ENCODE peak calls at places on chromosomes 4 and X, in nine cellular contexts. One of them, this sample, is unnamed.

GRCh38 chrX:15769300-15769954 is 20.9 kb upstream of the ZRSR2 start:
- DNase-seq in stimulated activated naive CD4-positive, alpha-beta T cell: no peak
- DNase-seq in NCI-H1105 treated with DMSO at 0.1 percent for 48 hours: no peak
- DNase-seq in T-cell: no peak
- DNase-seq in fibroblast of the aortic adventitia: no peak
- DNase-seq in activated CD4-positive, alpha-beta T cell treated with anti-CD3 and anti-CD28 coated beads, Interleukin-2, amount 10 ng/mL, durations not matched to agents 7 days and 5 days: no peak
- DNase-seq in CD8-positive, alpha-beta T cell: no peak
- DNase-seq in left colon: no peak
- DNase-seq in stimulated activated CD8-positive, alpha-beta memory T cell treated with anti-CD3 and anti-CD28 coated beads, Interleukin-2, amount 100 ng/mL, for 1 hour: no peak
- DNase-seq in this sample: no peak

GRCh38 chr4:138851626-138852443 is 163.7 kb upstream of the NOCT start:
- DNase-seq in NCI-H1105 treated with DMSO at 0.1 percent for 48 hours: peak
- DNase-seq in stimulated activated CD8-positive, alpha-beta memory T cell treated with anti-CD3 and anti-CD28 coated beads, Interleukin-2, amount 100 ng/mL, for 1 hour: no peak
- DNase-seq in fibroblast of the aortic adventitia: no peak
- DNase-seq in left colon: no peak
- DNase-seq in CD8-positive, alpha-beta T cell: no peak
- DNase-seq in stimulated activated naive CD4-positive, alpha-beta T cell: no peak
- DNase-seq in T-cell: no peak
- DNase-seq in activated CD4-positive, alpha-beta T cell treated with anti-CD3 and anti-CD28 coated beads, Interleukin-2, amount 10 ng/mL, durations not matched to agents 7 days and 5 days: no peak
- DNase-seq in this sample: no peak

GRCh38 chrX:18961686-18962085 is 22.2 kb downstream of the PHKA2 start:
- DNase-seq in T-cell: no peak
- DNase-seq in CD8-positive, alpha-beta T cell: no peak
- DNase-seq in left colon: no peak
- DNase-seq in activated CD4-positive, alpha-beta T cell treated with anti-CD3 and anti-CD28 coated beads, Interleukin-2, amount 10 ng/mL, durations not matched to agents 7 days and 5 days: no peak
- DNase-seq in fibroblast of the aortic adventitia: peak
- DNase-seq in stimulated activated naive CD4-positive, alpha-beta T cell: no peak
- DNase-seq in stimulated activated CD8-positive, alpha-beta memory T cell treated with anti-CD3 and anti-CD28 coated beads, Interleukin-2, amount 100 ng/mL, for 1 hour: no peak
- DNase-seq in NCI-H1105 treated with DMSO at 0.1 percent for 48 hours: no peak
- DNase-seq in this sample: no peak

GRCh38 chr4:1381944-1382541 is 24.2 kb downstream of the NKX1-1 start:
- DNase-seq in activated CD4-positive, alpha-beta T cell treated with anti-CD3 and anti-CD28 coated beads, Interleukin-2, amount 10 ng/mL, durations not matched to agents 7 days and 5 days: no peak
- DNase-seq in left colon: no peak
- DNase-seq in NCI-H1105 treated with DMSO at 0.1 percent for 48 hours: no peak
- DNase-seq in T-cell: no peak
- DNase-seq in fibroblast of the aortic adventitia: no peak
- DNase-seq in CD8-positive, alpha-beta T cell: no peak
- DNase-seq in stimulated activated CD8-positive, alpha-beta memory T cell treated with anti-CD3 and anti-CD28 coated beads, Interleukin-2, amount 100 ng/mL, for 1 hour: no peak
- DNase-seq in stimulated activated naive CD4-positive, alpha-beta T cell: no peak
- DNase-seq in this sample: no peak

GRCh38 chr4:183106839-183107238 is 7.8 kb downstream of the WWC2 start:
- DNase-seq in left colon: no peak
- DNase-seq in NCI-H1105 treated with DMSO at 0.1 percent for 48 hours: no peak
- DNase-seq in stimulated activated CD8-positive, alpha-beta memory T cell treated with anti-CD3 and anti-CD28 coated beads, Interleukin-2, amount 100 ng/mL, for 1 hour: no peak
- DNase-seq in stimulated activated naive CD4-positive, alpha-beta T cell: no peak
- DNase-seq in fibroblast of the aortic adventitia: no peak
- DNase-seq in activated CD4-positive, alpha-beta T cell treated with anti-CD3 and anti-CD28 coated beads, Interleukin-2, amount 10 ng/mL, durations not matched to agents 7 days and 5 days: no peak
- DNase-seq in T-cell: no peak
- DNase-seq in CD8-positive, alpha-beta T cell: no peak
- DNase-seq in this sample: no peak

GRCh38 chr4:83569967-83570366 is 34.1 kb downstream of the GPAT3 start:
- DNase-seq in T-cell: no peak
- DNase-seq in left colon: no peak
- DNase-seq in activated CD4-positive, alpha-beta T cell treated with anti-CD3 and anti-CD28 coated beads, Interleukin-2, amount 10 ng/mL, durations not matched to agents 7 days and 5 days: no peak
- DNase-seq in NCI-H1105 treated with DMSO at 0.1 percent for 48 hours: no peak
- DNase-seq in stimulated activated naive CD4-positive, alpha-beta T cell: no peak
- DNase-seq in stimulated activated CD8-positive, alpha-beta memory T cell treated with anti-CD3 and anti-CD28 coated beads, Interleukin-2, amount 100 ng/mL, for 1 hour: no peak
- DNase-seq in CD8-positive, alpha-beta T cell: no peak
- DNase-seq in fibroblast of the aortic adventitia: no peak
- DNase-seq in this sample: no peak

GRCh38 chr4:8403173-8403753 is 37.3 kb downstream of the ACOX3 start:
- DNase-seq in fibroblast of the aortic adventitia: peak
- DNase-seq in NCI-H1105 treated with DMSO at 0.1 percent for 48 hours: peak
- DNase-seq in left colon: peak
- DNase-seq in CD8-positive, alpha-beta T cell: peak
- DNase-seq in stimulated activated CD8-positive, alpha-beta memory T cell treated with anti-CD3 and anti-CD28 coated beads, Interleukin-2, amount 100 ng/mL, for 1 hour: no peak
- DNase-seq in T-cell: peak
- DNase-seq in activated CD4-positive, alpha-beta T cell treated with anti-CD3 and anti-CD28 coated beads, Interleukin-2, amount 10 ng/mL, durations not matched to agents 7 days and 5 days: peak
- DNase-seq in stimulated activated naive CD4-positive, alpha-beta T cell: peak
- DNase-seq in this sample: peak

GRCh38 chr4:107689912-107690587 is 30.0 kb downstream of the PAPSS1 start:
- DNase-seq in CD8-positive, alpha-beta T cell: no peak
- DNase-seq in activated CD4-positive, alpha-beta T cell treated with anti-CD3 and anti-CD28 coated beads, Interleukin-2, amount 10 ng/mL, durations not matched to agents 7 days and 5 days: no peak
- DNase-seq in stimulated activated CD8-positive, alpha-beta memory T cell treated with anti-CD3 and anti-CD28 coated beads, Interleukin-2, amount 100 ng/mL, for 1 hour: no peak
- DNase-seq in T-cell: no peak
- DNase-seq in fibroblast of the aortic adventitia: peak
- DNase-seq in left colon: no peak
- DNase-seq in stimulated activated naive CD4-positive, alpha-beta T cell: no peak
- DNase-seq in NCI-H1105 treated with DMSO at 0.1 percent for 48 hours: no peak
- DNase-seq in this sample: no peak

GRCh38 chr4:25536577-25537325 is 118.9 kb upstream of the SLC34A2 start:
- DNase-seq in fibroblast of the aortic adventitia: no peak
- DNase-seq in stimulated activated CD8-positive, alpha-beta memory T cell treated with anti-CD3 and anti-CD28 coated beads, Interleukin-2, amount 100 ng/mL, for 1 hour: no peak
- DNase-seq in T-cell: no peak
- DNase-seq in stimulated activated naive CD4-positive, alpha-beta T cell: no peak
- DNase-seq in NCI-H1105 treated with DMSO at 0.1 percent for 48 hours: no peak
- DNase-seq in left colon: no peak
- DNase-seq in activated CD4-positive, alpha-beta T cell treated with anti-CD3 and anti-CD28 coated beads, Interleukin-2, amount 10 ng/mL, durations not matched to agents 7 days and 5 days: no peak
- DNase-seq in CD8-positive, alpha-beta T cell: no peak
- DNase-seq in this sample: no peak

GRCh38 chr4:150010525-150011126 is 67.6 kb upstream of the DCLK2 start:
- DNase-seq in stimulated activated CD8-positive, alpha-beta memory T cell treated with anti-CD3 and anti-CD28 coated beads, Interleukin-2, amount 100 ng/mL, for 1 hour: no peak
- DNase-seq in NCI-H1105 treated with DMSO at 0.1 percent for 48 hours: peak
- DNase-seq in fibroblast of the aortic adventitia: peak
- DNase-seq in T-cell: no peak
- DNase-seq in CD8-positive, alpha-beta T cell: no peak
- DNase-seq in stimulated activated naive CD4-positive, alpha-beta T cell: no peak
- DNase-seq in activated CD4-positive, alpha-beta T cell treated with anti-CD3 and anti-CD28 coated beads, Interleukin-2, amount 10 ng/mL, durations not matched to agents 7 days and 5 days: no peak
- DNase-seq in left colon: peak
- DNase-seq in this sample: no peak

GRCh38 chr4:81196126-81196650 is 18.8 kb downstream of the PRKG2 start:
- DNase-seq in stimulated activated CD8-positive, alpha-beta memory T cell treated with anti-CD3 and anti-CD28 coated beads, Interleukin-2, amount 100 ng/mL, for 1 hour: no peak
- DNase-seq in left colon: no peak
- DNase-seq in activated CD4-positive, alpha-beta T cell treated with anti-CD3 and anti-CD28 coated beads, Interleukin-2, amount 10 ng/mL, durations not matched to agents 7 days and 5 days: no peak
- DNase-seq in stimulated activated naive CD4-positive, alpha-beta T cell: no peak
- DNase-seq in fibroblast of the aortic adventitia: no peak
- DNase-seq in NCI-H1105 treated with DMSO at 0.1 percent for 48 hours: no peak
- DNase-seq in CD8-positive, alpha-beta T cell: no peak
- DNase-seq in T-cell: no peak
- DNase-seq in this sample: no peak

GRCh38 chr4:3679851-3680311 is 86.3 kb upstream of the ADRA2C start:
- DNase-seq in activated CD4-positive, alpha-beta T cell treated with anti-CD3 and anti-CD28 coated beads, Interleukin-2, amount 10 ng/mL, durations not matched to agents 7 days and 5 days: no peak
- DNase-seq in fibroblast of the aortic adventitia: no peak
- DNase-seq in T-cell: no peak
- DNase-seq in NCI-H1105 treated with DMSO at 0.1 percent for 48 hours: no peak
- DNase-seq in stimulated activated CD8-positive, alpha-beta memory T cell treated with anti-CD3 and anti-CD28 coated beads, Interleukin-2, amount 100 ng/mL, for 1 hour: no peak
- DNase-seq in stimulated activated naive CD4-positive, alpha-beta T cell: no peak
- DNase-seq in left colon: no peak
- DNase-seq in CD8-positive, alpha-beta T cell: no peak
- DNase-seq in this sample: no peak